ENCODE peak calls at places on chromosomes 3 and 15, in nine cellular contexts. N is esophagus squamous epithelium, B is IMR-90, X is Panc1, I is endothelial cell of umbilical vein, F is fibroblast of lung, J is SK-N-SH, A is endodermal cell, V is tibial artery. D is an unnamed sample.

GRCh38 chr3:145812396-145812795 is 348.6 kb downstream of the PLOD2 start:
- DNase-seq in J (no peak), V (no peak), F (no peak), B (no peak), I (no peak), X (no peak), A (no peak), N (no peak), D (no peak)

GRCh38 chr15:49706805-49707204 is 86.0 kb downstream of the DTWD1 start:
- DNase-seq in N (no peak), A (no peak), F (no peak), J (no peak), I (no peak), V (no peak), B (no peak), X (no peak), D (no peak)

GRCh38 chr3:40846466-40846865 is 321.7 kb downstream of the ZNF621 start:
- DNase-seq in N (no peak), X (no peak), B (no peak), J (no peak), I (no peak), F (no peak), V (no peak), A (no peak), D (no peak)

GRCh38 chr15:50260969-50261496 is 4.5 kb downstream of the HDC start:
- DNase-seq in N (no peak), B (no peak), X (no peak), V (no peak), J (peak; percentile 43), F (no peak), A (no peak), I (no peak), D (no peak)

GRCh38 chr3:9776896-9777694 is 7.3 kb upstream of the CAMK1 start:
- DNase-seq in F (no peak), X (no peak), J (no peak), V (no peak), I (no peak), B (no peak), A (no peak), N (no peak), D (no peak)

GRCh38 chr3:188554404-188554803 is 400.4 kb downstream of the LPP start:
- DNase-seq in F (peak; percentile 63), I (no peak), X (no peak), N (no peak), B (peak; percentile 76), A (no peak), J (no peak), V (no peak), D (no peak)

GRCh38 chr3:190306513-190307163 is 15.6 kb downstream of the CLDN1 start:
- DNase-seq in V (no peak), F (peak; percentile 76), N (no peak), J (no peak), B (peak; percentile 47), A (no peak), I (no peak), X (no peak), D (no peak)

GRCh38 chr3:128496602-128497304 is 3.8 kb upstream of the GATA2 start:
- DNase-seq in X (no peak), B (no peak), V (no peak), F (no peak), I (peak; percentile 47), J (peak; percentile 73), N (no peak), A (peak; percentile 74), D (no peak)

GRCh38 chr15:80404057-80404718 is at the start of gene ARNT2:
- DNase-seq in F (no peak), A (peak; percentile 80), B (peak; percentile 25), I (no peak), X (no peak), V (no peak), J (peak; percentile 91), N (no peak), D (no peak)

GRCh38 chr15:52261498-52262242 is 33.9 kb downstream of the MYO5C start:
- DNase-seq in J (peak; percentile 81), X (no peak), V (peak; percentile 71), I (peak; percentile 95), A (peak; percentile 96), B (peak; percentile 77), N (no peak), F (peak; percentile 79), D (peak; percentile 43)

GRCh38 chr3:177357352-177358084 is 160.2 kb upstream of the TBL1XR1 start:
- DNase-seq in N (no peak), F (peak; percentile 79), I (peak; percentile 97), V (peak; percentile 40), A (peak; percentile 60), B (peak; percentile 89), J (peak; percentile 38), X (peak; percentile 45), D (peak; percentile 30)
- TF ChIP-seq CTCF in N (no peak), F (peak; percentile 1), I (no peak), V (no peak), A (peak; percentile 35), B (no peak), J (peak; percentile 18), X (no peak), D (no peak)

DNA sequence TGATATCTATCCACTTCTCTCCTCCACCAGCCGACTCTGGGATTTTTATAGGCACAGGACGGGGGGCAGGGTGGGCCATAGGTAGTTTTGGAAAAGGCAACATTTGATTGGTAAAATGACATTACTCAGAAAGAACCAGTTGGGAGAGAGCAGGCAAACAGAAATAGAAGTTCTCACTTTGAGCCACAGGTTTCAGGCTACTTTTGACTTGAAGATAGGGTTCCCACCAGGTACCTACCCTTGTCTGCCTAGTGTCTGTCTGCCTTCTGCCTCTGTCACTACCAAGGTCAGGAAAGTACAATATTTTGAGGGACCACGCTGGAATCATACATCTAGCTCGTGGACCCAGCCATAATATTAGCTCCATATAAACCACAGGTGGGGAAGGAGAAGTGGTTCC is 412.9 kb upstream of the GRM7 start:
- DNase-seq in A (no peak), V (no peak), X (no peak), J (no peak), I (peak; percentile 1), B (no peak), F (no peak), N (no peak), D (no peak)
- H3K27me3 ChIP-seq in A (no peaks in the 10 kb centered on the region), V (no peaks in the 10 kb centered on the region), X (no peaks in the 10 kb centered on the region), J (no peaks in the 10 kb centered on the region), I (no peaks in the 10 kb centered on the region), B (no peaks in the 10 kb centered on the region), F (no peaks in the 10 kb centered on the region), N (no peaks in the 10 kb centered on the region), D (no peaks in the 10 kb centered on the region)

GRCh38 chr3:71721721-71722157 is 3.5 kb downstream of the EIF4E3 start:
- DNase-seq in J (no peak), B (no peak), I (no peak), A (no peak), X (no peak), N (no peak), V (no peak), F (no peak), D (no peak)
- H3K4me3 ChIP-seq in J (no peak overlapping the region), B (no peak overlapping the region), I (no peak overlapping the region), A (no peak overlapping the region), X (no peak overlapping the region), N (no peak overlapping the region), V (no peak overlapping the region), F (no peak overlapping the region), D (no peak overlapping the region)

GRCh38 chr3:37559461-37559860 is 302.2 kb upstream of the CTDSPL start:
- DNase-seq in B (peak; percentile 17), N (no peak), A (no peak), J (no peak), F (no peak), X (no peak), V (no peak), I (no peak), D (no peak)

GRCh38 chr3:37558580-37558979 is 303.1 kb upstream of the CTDSPL start:
- DNase-seq in B (no peak), F (no peak), N (no peak), V (no peak), I (no peak), J (no peak), A (no peak), X (no peak), D (no peak)

GRCh38 chr3:37556789-37557301 is 304.8 kb upstream of the CTDSPL start:
- DNase-seq in I (no peak), X (no peak), A (no peak), V (no peak), B (no peak), N (no peak), J (no peak), F (no peak), D (no peak)

GRCh38 chr3:37554364-37554763 is 307.3 kb upstream of the CTDSPL start:
- DNase-seq in N (no peak), I (no peak), A (peak; percentile 91), B (no peak), X (no peak), J (no peak), F (no peak), V (no peak), D (no peak)
- TF ChIP-seq CTCF in N (no peak), I (no peak), A (peak; percentile 82), B (no peak), X (peak; percentile 28), J (no peak), F (no peak), V (no peak), D (no peak)

D was measured in BJ.